ENCODE peak calls at places on chromosomes 7 and 10, in four cellular contexts. One of them, this sample, is unnamed.
A peak's percentile ranks its signal among the peaks of the same experiment; 100 is the strongest.

GRCh38 chr10:46267132-46267985 is 19.4 kb upstream of the ANTXRL start:
- DNase-seq in HepG2: no peak
- DNase-seq in K562: no peak
- DNase-seq in HEK293T: no peak
- DNase-seq in this sample: no peak

GRCh38 chr10:124579003-124579384 is 117.4 kb downstream of the LHPP start:
- DNase-seq in K562: no peak
- DNase-seq in HEK293T: no peak
- DNase-seq in HepG2: no peak
- DNase-seq in this sample: no peak

GRCh38 chr10:86958831-86959736 is 685 bp downstream of the SNCG start:
- DNase-seq in HEK293T: no peak
- DNase-seq in K562: peak; percentile 94
- DNase-seq in HepG2: peak; percentile 31
- DNase-seq in this sample: no peak

GRCh38 chr10:101817542-101818118 is 614 bp downstream of the OGA start:
- DNase-seq in HEK293T: peak; percentile 48
- DNase-seq in HepG2: no peak
- DNase-seq in K562: peak; percentile 92
- DNase-seq in this sample: no peak

GRCh38 chr10:5975641-5976473 is 1.5 kb downstream of the IL15RA start:
- DNase-seq in HepG2: no peak
- DNase-seq in K562: peak; percentile 44
- DNase-seq in HEK293T: no peak
- DNase-seq in this sample: peak; percentile 89

GRCh38 chr7:69684955-69685631 is 86.8 kb downstream of the AUTS2 start:
- DNase-seq in HEK293T: no peak
- DNase-seq in K562: no peak
- DNase-seq in HepG2: no peak
- DNase-seq in this sample: no peak

GRCh38 chr10:93573051-93573909 is 6.8 kb downstream of the FFAR4 start:
- DNase-seq in HEK293T: no peak
- DNase-seq in K562: no peak
- DNase-seq in HepG2: no peak
- DNase-seq in this sample: no peak

GRCh38 chr10:61836233-61836887 is 65.1 kb upstream of the ARID5B start:
- DNase-seq in HEK293T: no peak
- DNase-seq in K562: no peak
- DNase-seq in HepG2: no peak
- DNase-seq in this sample: no peak

GRCh38 chr10:17423641-17424186 is 30.7 kb downstream of the ST8SIA6 start:
- DNase-seq in HepG2: no peak
- DNase-seq in HEK293T: no peak
- DNase-seq in K562: no peak
- DNase-seq in this sample: no peak

GRCh38 chr7:33076737-33077136 is 14.2 kb upstream of the NT5C3A start:
- DNase-seq in HEK293T: no peak
- DNase-seq in HepG2: no peak
- DNase-seq in K562: no peak
- DNase-seq in this sample: no peak

GRCh38 chr7:112905413-112905812 is 115.2 kb upstream of the TMEM168 start:
- DNase-seq in HepG2: no peak
- DNase-seq in K562: no peak
- DNase-seq in HEK293T: no peak
- DNase-seq in this sample: no peak

GRCh38 chr10:76036410-76036940 is 605.1 kb downstream of the LRMDA start:
- DNase-seq in HEK293T: peak; percentile 77
- DNase-seq in HepG2: no peak
- DNase-seq in K562: peak; percentile 68
- DNase-seq in this sample: no peak

DNA sequence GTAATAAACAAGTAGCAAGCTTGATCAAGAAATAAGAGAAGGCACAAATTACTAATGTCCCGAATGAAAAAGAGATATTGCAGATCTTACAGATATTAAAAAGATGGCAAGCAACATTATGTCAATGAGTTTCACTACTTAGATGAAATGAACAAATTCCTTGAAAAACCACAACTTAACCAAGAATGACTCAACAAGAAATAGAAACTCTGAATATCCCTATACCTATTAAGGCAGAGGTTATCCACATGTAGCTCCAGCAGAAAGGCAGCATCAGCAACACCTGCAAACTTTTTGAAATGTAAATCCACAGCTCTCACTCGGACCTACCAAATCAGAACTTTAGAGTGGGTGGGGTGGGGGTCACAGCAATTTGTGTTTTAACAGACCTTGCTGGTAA is 33.6 kb downstream of the PDE1C start:
- DNase-seq in HEK293T: no peak
- DNase-seq in K562: no peak
- DNase-seq in HepG2: no peak
- DNase-seq in this sample: no peak
- TF ChIP-seq TARDBP in HEK293T: no peak
- TF ChIP-seq TARDBP in K562: no peak
- TF ChIP-seq TARDBP in HepG2: no peak
- TF ChIP-seq TARDBP in this sample: no peak

DNA sequence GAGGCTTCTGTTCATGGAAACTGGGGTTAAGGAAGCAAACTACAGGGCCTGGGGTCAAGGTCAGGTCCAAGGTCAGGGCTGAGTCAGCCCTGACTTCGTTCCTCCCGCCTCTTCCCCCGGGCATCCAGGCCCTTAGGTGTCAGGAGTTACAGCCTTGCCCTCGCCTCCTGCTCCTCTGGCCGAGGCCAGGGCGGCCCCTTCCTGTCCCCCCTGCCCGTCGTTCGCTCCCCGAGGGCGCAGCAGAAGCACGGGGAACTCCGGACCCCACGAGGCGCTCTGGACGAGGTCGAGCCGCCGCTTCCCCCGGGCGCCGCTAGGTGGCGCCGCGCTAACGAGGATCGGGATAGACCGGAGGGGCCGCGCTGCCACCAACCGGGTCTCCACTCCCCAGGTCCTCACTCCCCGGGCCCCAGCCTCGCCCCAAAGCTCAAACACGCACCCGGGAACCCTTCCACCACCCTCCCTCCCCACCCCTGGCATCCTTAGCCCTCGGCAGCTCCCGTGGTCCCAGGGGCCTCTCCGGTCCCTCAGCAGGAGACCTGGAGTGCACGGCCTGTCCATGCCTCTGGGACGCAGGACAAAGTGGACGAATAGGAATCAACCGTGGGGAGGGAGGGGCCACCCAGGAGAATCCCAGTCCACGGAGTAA is 59.2 kb upstream of the MYL10 start:
- DNase-seq in HepG2: peak; percentile 44
- DNase-seq in K562: peak; percentile 87
- DNase-seq in HEK293T: peak; percentile 88
- DNase-seq in this sample: no peak
- TF ChIP-seq TARDBP in HepG2: no peak
- TF ChIP-seq TARDBP in K562: no peak
- TF ChIP-seq TARDBP in HEK293T: no peak
- TF ChIP-seq TARDBP in this sample: no peak

DNA sequence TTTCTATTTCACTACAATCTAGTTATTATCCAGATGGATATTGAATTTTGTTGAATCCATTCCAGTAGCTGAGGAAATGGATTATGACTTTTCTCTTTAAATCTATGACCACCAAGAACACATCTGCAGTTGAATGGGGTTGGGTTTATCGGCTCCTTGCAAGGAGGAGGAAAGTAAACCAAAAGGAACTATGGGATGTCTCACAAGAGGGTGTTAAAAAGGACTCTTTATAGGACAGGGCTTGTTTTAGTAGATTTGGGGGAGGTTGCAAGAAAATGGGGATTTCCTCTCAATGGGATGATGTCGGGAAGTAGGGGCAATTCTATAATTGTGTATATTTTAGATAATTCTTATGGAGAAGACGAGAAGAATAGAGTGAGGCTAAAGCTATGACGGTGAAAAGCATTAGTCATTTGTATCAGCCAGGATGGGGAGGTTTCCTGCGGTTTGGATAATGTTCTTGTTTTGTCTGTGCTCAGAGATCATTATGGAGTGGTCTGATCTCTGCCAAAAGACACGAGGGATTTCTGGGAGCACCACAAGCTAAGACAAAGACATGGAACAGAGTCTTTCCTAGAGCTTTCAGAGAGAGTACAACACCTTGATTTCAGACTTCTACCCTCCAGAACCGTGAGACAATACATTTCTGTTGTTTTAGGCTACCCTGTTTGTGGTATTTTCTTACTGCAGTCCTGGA is 5.3 kb upstream of the LRRC61 start:
- DNase-seq in HEK293T: no peak
- DNase-seq in HepG2: no peak
- DNase-seq in K562: peak; percentile 88
- DNase-seq in this sample: no peak
- TF ChIP-seq TARDBP in HEK293T: no peak
- TF ChIP-seq TARDBP in HepG2: no peak
- TF ChIP-seq TARDBP in K562: no peak
- TF ChIP-seq TARDBP in this sample: no peak

GRCh38 chr7:131803861-131804260 is 247.4 kb upstream of the PODXL start:
- DNase-seq in K562: no peak
- DNase-seq in HepG2: no peak
- DNase-seq in HEK293T: no peak
- DNase-seq in this sample: no peak
- TF ChIP-seq TARDBP in K562: no peak
- TF ChIP-seq TARDBP in HepG2: no peak
- TF ChIP-seq TARDBP in HEK293T: no peak
- TF ChIP-seq TARDBP in this sample: no peak

DNA sequence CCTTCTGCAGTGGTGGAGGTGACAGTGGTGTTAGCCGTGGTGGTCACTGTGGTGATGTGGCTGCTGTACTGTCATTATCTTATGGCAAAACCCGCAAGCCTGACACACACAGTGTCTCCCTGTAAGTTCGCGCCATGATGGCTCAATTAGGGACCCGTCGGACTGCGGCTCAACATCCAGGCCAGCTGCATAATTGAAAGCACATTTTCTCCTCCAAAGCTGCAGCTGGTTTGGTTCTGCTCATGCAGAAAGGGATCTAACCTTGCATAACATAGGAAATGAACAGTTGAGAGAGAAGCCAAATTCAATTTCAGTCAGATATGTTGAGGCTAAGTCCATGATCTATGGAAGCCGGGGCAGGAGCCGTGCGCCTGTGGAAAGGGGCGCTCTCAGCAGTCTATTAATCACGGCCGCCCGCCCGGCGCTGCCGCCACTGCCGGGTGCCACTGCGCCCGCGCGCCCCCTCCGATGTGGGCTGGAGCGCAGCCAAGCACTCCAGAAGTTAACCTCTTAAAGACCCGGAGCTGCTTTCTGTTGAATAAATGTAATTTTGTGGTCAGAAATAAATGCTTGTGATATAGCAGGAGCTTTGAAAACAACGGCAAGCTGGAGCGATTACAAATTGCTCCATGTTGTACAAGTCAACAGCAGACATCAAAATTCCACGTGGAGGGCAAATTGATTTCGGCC is 227.7 kb downstream of the CUX1 start:
- DNase-seq in HepG2: no peak
- DNase-seq in HEK293T: peak; percentile 69
- DNase-seq in K562: no peak
- DNase-seq in this sample: no peak
- TF ChIP-seq TARDBP in HepG2: no peak
- TF ChIP-seq TARDBP in HEK293T: no peak
- TF ChIP-seq TARDBP in K562: no peak
- TF ChIP-seq TARDBP in this sample: no peak

This sample was measured in GM12878.